ENCODE peak calls at places on chromosomes 3 and 15, in eight cellular contexts. O, T, X, S, W, E, A and K are unnamed samples.

GRCh38 chr15:95469601-95470000 is 860.9 kb upstream of the NR2F2 start:
- DNase-seq in O (no peak), T (no peak), X (no peak), S (no peak), W (no peak), E (no peak), A (no peak), K (no peak)

GRCh38 chr3:48503406-48504050 is 446 bp downstream of the SHISA5 start:
- DNase-seq in O (no peak), T (no peak), X (no peak), S (no peak), W (peak; percentile 54), E (no peak), A (peak; percentile 65), K (no peak)

GRCh38 chr15:70762469-70763119 is 764 bp downstream of the UACA start:
- DNase-seq in O (no peak), T (no peak), X (no peak), S (peak; percentile 22), W (peak; percentile 36), E (no peak), A (peak; percentile 62), K (peak; percentile 37)

GRCh38 chr15:86444527-86444926 is 364.9 kb downstream of the AGBL1 start:
- DNase-seq in O (no peak), T (no peak), X (no peak), S (no peak), W (peak; percentile 77), E (no peak), A (no peak), K (no peak)

GRCh38 chr15:70120954-70121655 is 23.4 kb upstream of the TLE3 start:
- DNase-seq in O (no peak), T (no peak), X (no peak), S (no peak), W (no peak), E (no peak), A (no peak), K (no peak)

GRCh38 chr3:128073807-128074206 is 21.6 kb downstream of the SEC61A1 start:
- DNase-seq in O (no peak), T (no peak), X (no peak), S (no peak), W (no peak), E (no peak), A (no peak), K (no peak)

GRCh38 chr3:28971156-28971555 is 309.7 kb upstream of the RBMS3 start:
- DNase-seq in O (no peak), T (no peak), X (no peak), S (no peak), W (no peak), E (no peak), A (no peak), K (no peak)

GRCh38 chr15:88695046-88695445 is 56.2 kb downstream of the ISG20 start:
- DNase-seq in O (no peak), T (no peak), X (no peak), S (no peak), W (no peak), E (no peak), A (no peak), K (no peak)

GRCh38 chr15:42608110-42608531 is 32.7 kb downstream of the STARD9 start:
- DNase-seq in O (no peak), T (no peak), X (no peak), S (peak; percentile 99), W (no peak), E (peak; percentile 6), A (no peak), K (peak; percentile 77)

GRCh38 chr3:111709645-111710044 is 114.5 kb upstream of the ZBED2 start:
- DNase-seq in O (no peak), T (no peak), X (no peak), S (no peak), W (no peak), E (no peak), A (no peak), K (no peak)

GRCh38 chr3:195221015-195221853 is 49.7 kb downstream of the XXYLT1 start:
- DNase-seq in O (no peak), T (no peak), X (no peak), S (peak; percentile 78), W (no peak), E (no peak), A (peak; percentile 48), K (no peak)

GRCh38 chr3:150800722-150801121 is 37.8 kb upstream of the SIAH2 start:
- DNase-seq in O (no peak), T (no peak), X (no peak), S (no peak), W (no peak), E (no peak), A (no peak), K (no peak)

GRCh38 chr3:124792341-124793034 is 62.2 kb downstream of the UMPS start:
- DNase-seq in O (no peak), T (no peak), X (no peak), S (no peak), W (no peak), E (no peak), A (no peak), K (no peak)

GRCh38 chr3:128707935-128708494 is 18.0 kb upstream of the RAB7A start:
- DNase-seq in O (peak; percentile 30), T (no peak), X (no peak), S (no peak), W (no peak), E (no peak), A (no peak), K (no peak)

GRCh38 chr15:81312790-81313543 is 11.0 kb downstream of the STARD5 start:
- DNase-seq in O (no peak), T (no peak), X (no peak), S (no peak), W (peak; percentile 51), E (no peak), A (peak; percentile 74), K (no peak)

GRCh38 chr3:178583963-178584575 is 47.8 kb downstream of the KCNMB2 start:
- DNase-seq in O (no peak), T (no peak), X (no peak), S (no peak), W (no peak), E (no peak), A (no peak), K (no peak)

GRCh38 chr3:195900426-195901355 is 7.7 kb downstream of the TNK2 start:
- DNase-seq in O (no peak), T (peak; percentile 85), X (peak; percentile 88), S (peak; percentile 81), W (no peak), E (peak; percentile 23), A (peak; percentile 72), K (peak; percentile 98)